ENCODE peak calls at places on chromosomes 1 and 21, in six cellular contexts. One of them, this sample, is unnamed.
A peak's percentile ranks its signal among the peaks of the same experiment; 100 is the strongest.

GRCh38 chr1:229138066-229138465 is 132.8 kb upstream of the RAB4A start:
- DNase-seq in fibroblast of mammary gland: no peak
- DNase-seq in omental fat pad: no peak
- DNase-seq in progenitor cell of endocrine pancreas: no peak
- DNase-seq in upper lobe of right lung: no peak
- DNase-seq in transverse colon: no peak
- DNase-seq in this sample: no peak

GRCh38 chr1:61079898-61080336 is 2.4 kb upstream of the NFIA start:
- DNase-seq in fibroblast of mammary gland: peak; percentile 91
- DNase-seq in omental fat pad: peak; percentile 50
- DNase-seq in progenitor cell of endocrine pancreas: no peak
- DNase-seq in upper lobe of right lung: peak; percentile 82
- DNase-seq in transverse colon: peak; percentile 82
- DNase-seq in this sample: peak; percentile 53

GRCh38 chr1:55860816-55861519 is 645.8 kb upstream of the USP24 start:
- DNase-seq in fibroblast of mammary gland: no peak
- DNase-seq in omental fat pad: no peak
- DNase-seq in progenitor cell of endocrine pancreas: no peak
- DNase-seq in upper lobe of right lung: no peak
- DNase-seq in transverse colon: no peak
- DNase-seq in this sample: no peak

GRCh38 chr1:13781228-13781627 is 81.2 kb downstream of the PRDM2 start:
- DNase-seq in fibroblast of mammary gland: no peak
- DNase-seq in omental fat pad: no peak
- DNase-seq in progenitor cell of endocrine pancreas: no peak
- DNase-seq in upper lobe of right lung: no peak
- DNase-seq in transverse colon: no peak
- DNase-seq in this sample: no peak

GRCh38 chr1:205240118-205240517 is 12.4 kb downstream of the TMCC2 start:
- DNase-seq in fibroblast of mammary gland: no peak
- DNase-seq in omental fat pad: no peak
- DNase-seq in progenitor cell of endocrine pancreas: no peak
- DNase-seq in upper lobe of right lung: peak; percentile 64
- DNase-seq in transverse colon: no peak
- DNase-seq in this sample: no peak

GRCh38 chr1:9573723-9574122 is 15.0 kb upstream of the TMEM201 start:
- DNase-seq in fibroblast of mammary gland: peak; percentile 49
- DNase-seq in omental fat pad: no peak
- DNase-seq in progenitor cell of endocrine pancreas: no peak
- DNase-seq in upper lobe of right lung: no peak
- DNase-seq in transverse colon: no peak
- DNase-seq in this sample: no peak

GRCh38 chr1:55275151-55275748 is 60.1 kb upstream of the USP24 start:
- DNase-seq in fibroblast of mammary gland: peak; percentile 60
- DNase-seq in omental fat pad: no peak
- DNase-seq in progenitor cell of endocrine pancreas: no peak
- DNase-seq in upper lobe of right lung: no peak
- DNase-seq in transverse colon: peak; percentile 31
- DNase-seq in this sample: no peak

GRCh38 chr1:117365350-117366280 is 1.6 kb upstream of the MAN1A2 start:
- DNase-seq in fibroblast of mammary gland: peak; percentile 34
- DNase-seq in omental fat pad: no peak
- DNase-seq in progenitor cell of endocrine pancreas: no peak
- DNase-seq in upper lobe of right lung: no peak
- DNase-seq in transverse colon: no peak
- DNase-seq in this sample: no peak

GRCh38 chr21:24759348-24760118 is 847.7 kb downstream of the MRPL39 start:
- DNase-seq in fibroblast of mammary gland: no peak
- DNase-seq in omental fat pad: no peak
- DNase-seq in progenitor cell of endocrine pancreas: no peak
- DNase-seq in upper lobe of right lung: no peak
- DNase-seq in transverse colon: no peak
- DNase-seq in this sample: no peak

GRCh38 chr1:106325600-106325999 is 730.9 kb upstream of the PRMT6 start:
- DNase-seq in fibroblast of mammary gland: no peak
- DNase-seq in omental fat pad: no peak
- DNase-seq in progenitor cell of endocrine pancreas: no peak
- DNase-seq in upper lobe of right lung: no peak
- DNase-seq in transverse colon: no peak
- DNase-seq in this sample: no peak

GRCh38 chr21:46208761-46209721 is 19.5 kb downstream of the LSS start:
- DNase-seq in fibroblast of mammary gland: no peak
- DNase-seq in omental fat pad: peak; percentile 12
- DNase-seq in progenitor cell of endocrine pancreas: no peak
- DNase-seq in upper lobe of right lung: peak; percentile 56
- DNase-seq in transverse colon: no peak
- DNase-seq in this sample: no peak

GRCh38 chr1:48493970-48494769 is 22.2 kb upstream of the SPATA6 start:
- DNase-seq in fibroblast of mammary gland: peak; percentile 92
- DNase-seq in omental fat pad: no peak
- DNase-seq in progenitor cell of endocrine pancreas: no peak
- DNase-seq in upper lobe of right lung: no peak
- DNase-seq in transverse colon: peak; percentile 24
- DNase-seq in this sample: peak; percentile 25

GRCh38 chr21:46327711-46328110 is 3.8 kb downstream of the PCNT start:
- DNase-seq in fibroblast of mammary gland: no peak
- DNase-seq in omental fat pad: no peak
- DNase-seq in progenitor cell of endocrine pancreas: no peak
- DNase-seq in upper lobe of right lung: no peak
- DNase-seq in transverse colon: no peak
- DNase-seq in this sample: no peak

GRCh38 chr1:108661030-108661609 is at the start of gene HENMT1:
- DNase-seq in fibroblast of mammary gland: peak; percentile 68
- DNase-seq in omental fat pad: no peak
- DNase-seq in progenitor cell of endocrine pancreas: peak; percentile 37
- DNase-seq in upper lobe of right lung: peak; percentile 85
- DNase-seq in transverse colon: peak; percentile 66
- DNase-seq in this sample: peak; percentile 45

DNA sequence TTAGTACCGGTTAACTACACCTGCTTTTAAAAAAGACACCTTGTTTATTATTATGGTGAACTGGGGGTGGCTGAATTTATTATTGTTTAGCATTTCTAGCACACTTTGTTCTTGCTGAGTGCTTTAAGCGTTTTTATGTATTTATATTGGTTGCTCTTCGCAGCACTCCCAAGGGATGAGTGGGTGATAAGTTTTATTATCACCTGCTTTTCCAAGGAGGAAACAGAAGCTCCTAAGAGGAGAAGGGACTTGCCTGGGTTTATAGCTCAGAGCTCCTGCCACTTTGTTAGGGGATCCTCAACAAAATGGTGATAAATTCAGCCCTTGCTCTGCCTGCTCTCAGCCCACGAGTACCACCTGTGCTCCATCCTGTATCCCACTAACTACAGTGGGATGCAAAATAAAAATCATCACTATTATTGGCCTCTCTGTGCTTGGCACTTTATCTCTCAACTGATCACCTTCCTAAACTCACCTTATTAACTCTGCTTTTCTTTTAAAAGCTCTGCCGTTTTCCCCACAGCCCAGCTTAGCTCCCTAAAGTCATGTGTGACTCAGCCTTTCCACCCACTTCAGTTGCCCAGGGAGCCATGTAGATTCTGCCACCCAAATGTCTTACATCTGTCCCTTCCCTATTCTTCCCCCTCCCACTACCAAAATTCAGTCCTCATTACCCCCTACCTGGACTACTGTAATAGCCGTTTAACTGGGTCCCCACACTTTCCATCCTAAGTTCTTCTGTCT is 44.5 kb downstream of the BCL9 start:
- DNase-seq in fibroblast of mammary gland: no peak
- DNase-seq in omental fat pad: no peak
- DNase-seq in progenitor cell of endocrine pancreas: no peak
- DNase-seq in upper lobe of right lung: no peak
- DNase-seq in transverse colon: no peak
- DNase-seq in this sample: no peak
- TF ChIP-seq CTCF in fibroblast of mammary gland: no peak
- TF ChIP-seq CTCF in omental fat pad: no peak
- TF ChIP-seq CTCF in progenitor cell of endocrine pancreas: no peak
- TF ChIP-seq CTCF in upper lobe of right lung: no peak
- TF ChIP-seq CTCF in transverse colon: no peak
- TF ChIP-seq CTCF in this sample: no peak

GRCh38 chr1:22286491-22286890 is 143.6 kb upstream of the WNT4 start:
- DNase-seq in fibroblast of mammary gland: no peak
- DNase-seq in omental fat pad: no peak
- DNase-seq in progenitor cell of endocrine pancreas: no peak
- DNase-seq in upper lobe of right lung: no peak
- DNase-seq in transverse colon: no peak
- DNase-seq in this sample: no peak
- TF ChIP-seq CTCF in fibroblast of mammary gland: no peak
- TF ChIP-seq CTCF in omental fat pad: no peak
- TF ChIP-seq CTCF in progenitor cell of endocrine pancreas: no peak
- TF ChIP-seq CTCF in upper lobe of right lung: no peak
- TF ChIP-seq CTCF in transverse colon: no peak
- TF ChIP-seq CTCF in this sample: no peak

GRCh38 chr1:45230537-45230936 is 24.1 kb upstream of the ZSWIM5 start:
- DNase-seq in fibroblast of mammary gland: no peak
- DNase-seq in omental fat pad: no peak
- DNase-seq in progenitor cell of endocrine pancreas: no peak
- DNase-seq in upper lobe of right lung: no peak
- DNase-seq in transverse colon: peak; percentile 40
- DNase-seq in this sample: peak; percentile 15
- TF ChIP-seq CTCF in fibroblast of mammary gland: no peak
- TF ChIP-seq CTCF in omental fat pad: no peak
- TF ChIP-seq CTCF in progenitor cell of endocrine pancreas: no peak
- TF ChIP-seq CTCF in upper lobe of right lung: peak; percentile 26
- TF ChIP-seq CTCF in transverse colon: peak; percentile 30
- TF ChIP-seq CTCF in this sample: no peak

GRCh38 chr1:80929868-80930508 is 870.7 kb upstream of the ADGRL2 start:
- DNase-seq in fibroblast of mammary gland: no peak
- DNase-seq in omental fat pad: no peak
- DNase-seq in progenitor cell of endocrine pancreas: no peak
- DNase-seq in upper lobe of right lung: no peak
- DNase-seq in transverse colon: no peak
- DNase-seq in this sample: no peak
- TF ChIP-seq CTCF in fibroblast of mammary gland: no peak
- TF ChIP-seq CTCF in omental fat pad: no peak
- TF ChIP-seq CTCF in progenitor cell of endocrine pancreas: no peak
- TF ChIP-seq CTCF in upper lobe of right lung: no peak
- TF ChIP-seq CTCF in transverse colon: no peak
- TF ChIP-seq CTCF in this sample: no peak

GRCh38 chr1:86263101-86263500 is 106.5 kb upstream of the COL24A1 start:
- DNase-seq in fibroblast of mammary gland: no peak
- DNase-seq in omental fat pad: no peak
- DNase-seq in progenitor cell of endocrine pancreas: no peak
- DNase-seq in upper lobe of right lung: no peak
- DNase-seq in transverse colon: no peak
- DNase-seq in this sample: no peak

GRCh38 chr1:86259390-86259789 is 102.8 kb upstream of the COL24A1 start:
- DNase-seq in fibroblast of mammary gland: peak; percentile 48
- DNase-seq in omental fat pad: no peak
- DNase-seq in progenitor cell of endocrine pancreas: no peak
- DNase-seq in upper lobe of right lung: no peak
- DNase-seq in transverse colon: no peak
- DNase-seq in this sample: no peak

GRCh38 chr1:86258106-86258505 is 101.5 kb upstream of the COL24A1 start:
- DNase-seq in fibroblast of mammary gland: peak; percentile 19
- DNase-seq in omental fat pad: no peak
- DNase-seq in progenitor cell of endocrine pancreas: no peak
- DNase-seq in upper lobe of right lung: no peak
- DNase-seq in transverse colon: no peak
- DNase-seq in this sample: no peak
- TF ChIP-seq CTCF in fibroblast of mammary gland: no peak
- TF ChIP-seq CTCF in omental fat pad: no peak
- TF ChIP-seq CTCF in progenitor cell of endocrine pancreas: no peak
- TF ChIP-seq CTCF in upper lobe of right lung: no peak
- TF ChIP-seq CTCF in transverse colon: no peak
- TF ChIP-seq CTCF in this sample: no peak

DNA sequence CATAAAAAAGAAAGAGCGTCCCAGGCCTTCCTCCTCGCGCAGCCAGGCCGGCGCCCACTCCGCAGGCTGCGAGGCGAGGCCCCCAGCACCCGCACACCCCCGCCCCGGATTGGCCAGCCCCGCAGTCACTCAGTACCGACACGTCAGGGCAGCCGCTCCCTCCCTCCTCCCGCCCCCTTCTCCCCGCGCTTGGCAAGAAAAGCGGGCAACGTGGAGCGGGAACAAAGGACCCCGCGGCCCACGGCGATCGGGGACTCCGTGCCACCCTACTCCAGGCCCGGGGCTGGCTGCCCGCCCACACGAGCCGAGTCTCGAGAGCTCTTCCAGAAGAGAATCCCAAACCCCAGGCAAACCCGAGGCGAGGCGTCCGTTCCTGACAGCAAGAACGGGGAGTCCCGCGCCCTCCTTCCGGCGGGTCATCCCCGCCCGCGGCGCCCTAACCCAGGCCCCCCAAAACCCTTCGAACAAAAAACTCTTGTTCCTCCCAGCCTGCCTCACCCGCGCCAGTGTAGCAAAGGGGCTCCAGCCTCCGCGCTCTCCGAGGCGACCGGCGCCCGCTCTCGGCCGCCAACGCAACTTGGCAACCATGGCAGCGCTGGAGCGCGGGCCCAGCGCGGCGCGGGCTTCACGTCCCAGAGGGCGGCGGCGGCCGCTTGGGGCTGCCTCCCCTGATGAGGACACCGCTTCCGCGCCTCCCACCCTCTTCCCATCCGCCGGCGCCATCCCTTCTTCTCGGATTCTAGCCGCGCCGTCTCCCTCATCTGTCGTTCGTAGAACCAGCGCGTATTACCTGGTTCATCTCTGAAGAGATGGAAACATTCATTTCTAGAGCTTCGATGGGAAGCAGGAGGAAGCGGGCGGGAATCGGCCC is 645 bp downstream of the IVNS1ABP start:
- DNase-seq in fibroblast of mammary gland: peak; percentile 84
- DNase-seq in omental fat pad: peak; percentile 94
- DNase-seq in progenitor cell of endocrine pancreas: peak; percentile 88
- DNase-seq in upper lobe of right lung: peak; percentile 97
- DNase-seq in transverse colon: peak; percentile 95
- DNase-seq in this sample: peak; percentile 96
- TF ChIP-seq CTCF in fibroblast of mammary gland: no peak
- TF ChIP-seq CTCF in omental fat pad: no peak
- TF ChIP-seq CTCF in progenitor cell of endocrine pancreas: no peak
- TF ChIP-seq CTCF in upper lobe of right lung: peak; percentile 3
- TF ChIP-seq CTCF in transverse colon: no peak
- TF ChIP-seq CTCF in this sample: no peak

GRCh38 chr1:182615468-182616129 is 11.4 kb upstream of the RGS16 start:
- DNase-seq in fibroblast of mammary gland: peak; percentile 47
- DNase-seq in omental fat pad: no peak
- DNase-seq in progenitor cell of endocrine pancreas: no peak
- DNase-seq in upper lobe of right lung: peak; percentile 71
- DNase-seq in transverse colon: no peak
- DNase-seq in this sample: no peak
- TF ChIP-seq CTCF in fibroblast of mammary gland: no peak
- TF ChIP-seq CTCF in omental fat pad: no peak
- TF ChIP-seq CTCF in progenitor cell of endocrine pancreas: no peak
- TF ChIP-seq CTCF in upper lobe of right lung: no peak
- TF ChIP-seq CTCF in transverse colon: no peak
- TF ChIP-seq CTCF in this sample: no peak

DNA sequence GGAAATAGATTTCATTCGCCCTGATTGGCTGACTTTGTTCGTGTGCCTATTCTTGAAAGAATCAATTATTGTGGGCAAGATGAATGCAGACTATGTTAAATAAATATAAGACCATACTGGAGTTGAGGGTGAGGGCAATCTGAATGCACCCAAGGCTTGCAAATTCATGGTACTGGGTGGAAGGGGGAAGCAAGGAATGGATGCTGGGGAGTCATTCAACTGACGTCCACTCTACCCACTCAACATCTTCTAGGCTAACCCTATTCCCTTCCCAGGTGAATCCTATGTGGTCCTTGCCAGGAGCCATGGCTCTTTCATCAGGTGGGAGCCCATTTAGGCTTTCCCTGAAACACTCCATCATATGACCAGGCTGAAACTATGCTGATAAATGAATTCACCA is 5.7 kb upstream of the CYP4B1 start:
- DNase-seq in fibroblast of mammary gland: no peak
- DNase-seq in omental fat pad: no peak
- DNase-seq in progenitor cell of endocrine pancreas: no peak
- DNase-seq in upper lobe of right lung: no peak
- DNase-seq in transverse colon: no peak
- DNase-seq in this sample: no peak
- TF ChIP-seq CTCF in fibroblast of mammary gland: no peak
- TF ChIP-seq CTCF in omental fat pad: no peak
- TF ChIP-seq CTCF in progenitor cell of endocrine pancreas: no peak
- TF ChIP-seq CTCF in upper lobe of right lung: no peak
- TF ChIP-seq CTCF in transverse colon: no peak
- TF ChIP-seq CTCF in this sample: no peak

This sample was measured in Calu3.